ENCODE peak calls at places on chromosome 19, in four cellular contexts. One of them, this sample, is unnamed.

GRCh38 chr19:33440682-33441081 is 67.2 kb downstream of the CEBPG start:
- DNase-seq in A549: no peak
- DNase-seq in small intestine: no peak
- DNase-seq in BJ: no peak
- DNase-seq in this sample: no peak

GRCh38 chr19:19382118-19382517 is 23.4 kb upstream of the GATAD2A start:
- DNase-seq in A549: no peak
- DNase-seq in small intestine: no peak
- DNase-seq in BJ: no peak
- DNase-seq in this sample: no peak

GRCh38 chr19:46610413-46610775 is 9.3 kb downstream of the CALM3 start:
- DNase-seq in A549: no peak
- DNase-seq in small intestine: no peak
- DNase-seq in BJ: no peak
- DNase-seq in this sample: peak

GRCh38 chr19:28019901-28020300 is 1193.0 kb downstream of the UQCRFS1 start:
- DNase-seq in A549: no peak
- DNase-seq in small intestine: no peak
- DNase-seq in BJ: no peak
- DNase-seq in this sample: no peak

GRCh38 chr19:1841209-1841924 is 6.9 kb downstream of the REXO1 start:
- DNase-seq in A549: no peak
- DNase-seq in small intestine: no peak
- DNase-seq in BJ: no peak
- DNase-seq in this sample: no peak

GRCh38 chr19:1825909-1826556 is 14.0 kb upstream of the ATP8B3 start:
- DNase-seq in A549: peak
- DNase-seq in small intestine: peak
- DNase-seq in BJ: no peak
- DNase-seq in this sample: peak

GRCh38 chr19:29485293-29485692 is 40.5 kb upstream of the VSTM2B start:
- DNase-seq in A549: no peak
- DNase-seq in small intestine: no peak
- DNase-seq in BJ: no peak
- DNase-seq in this sample: no peak

GRCh38 chr19:15869109-15869555 is 28.7 kb downstream of the CYP4F2 start:
- DNase-seq in A549: peak
- DNase-seq in small intestine: peak
- DNase-seq in BJ: no peak
- DNase-seq in this sample: no peak

GRCh38 chr19:19034204-19034624 is 811 bp downstream of the ARMC6 start:
- DNase-seq in A549: peak
- DNase-seq in small intestine: peak
- DNase-seq in BJ: peak
- DNase-seq in this sample: no peak

GRCh38 chr19:13289295-13289694 is 139.1 kb downstream of the IER2 start:
- DNase-seq in A549: no peak
- DNase-seq in small intestine: no peak
- DNase-seq in BJ: no peak
- DNase-seq in this sample: no peak

GRCh38 chr19:38990949-38991697 is 15.6 kb upstream of the FBXO17 start:
- DNase-seq in A549: peak
- DNase-seq in small intestine: no peak
- DNase-seq in BJ: no peak
- DNase-seq in this sample: no peak

GRCh38 chr19:30718728-30719127 is 346.5 kb downstream of the ZNF536 start:
- DNase-seq in A549: no peak
- DNase-seq in small intestine: peak
- DNase-seq in BJ: no peak
- DNase-seq in this sample: no peak

GRCh38 chr19:12867120-12868099 is 13.8 kb downstream of the DNASE2 start:
- DNase-seq in A549: peak
- DNase-seq in small intestine: peak
- DNase-seq in BJ: no peak
- DNase-seq in this sample: no peak

GRCh38 chr19:39765091-39766076 is 13.3 kb upstream of the LEUTX start:
- DNase-seq in A549: peak
- DNase-seq in small intestine: peak
- DNase-seq in BJ: no peak
- DNase-seq in this sample: peak

GRCh38 chr19:47305309-47305751 is 4.3 kb upstream of the C5AR1 start:
- DNase-seq in A549: peak
- DNase-seq in small intestine: peak
- DNase-seq in BJ: peak
- DNase-seq in this sample: peak

GRCh38 chr19:43711751-43712355 is 4.0 kb upstream of the IRGC start:
- DNase-seq in A549: peak
- DNase-seq in small intestine: peak
- DNase-seq in BJ: no peak
- DNase-seq in this sample: no peak

GRCh38 chr19:1027020-1027952 is 878 bp downstream of the CNN2 start:
- DNase-seq in A549: no peak
- DNase-seq in small intestine: no peak
- DNase-seq in BJ: no peak
- DNase-seq in this sample: no peak

GRCh38 chr19:46356670-46357055 is 9.8 kb downstream of the PPP5C start:
- DNase-seq in A549: no peak
- DNase-seq in small intestine: no peak
- DNase-seq in BJ: no peak
- DNase-seq in this sample: no peak

DNA sequence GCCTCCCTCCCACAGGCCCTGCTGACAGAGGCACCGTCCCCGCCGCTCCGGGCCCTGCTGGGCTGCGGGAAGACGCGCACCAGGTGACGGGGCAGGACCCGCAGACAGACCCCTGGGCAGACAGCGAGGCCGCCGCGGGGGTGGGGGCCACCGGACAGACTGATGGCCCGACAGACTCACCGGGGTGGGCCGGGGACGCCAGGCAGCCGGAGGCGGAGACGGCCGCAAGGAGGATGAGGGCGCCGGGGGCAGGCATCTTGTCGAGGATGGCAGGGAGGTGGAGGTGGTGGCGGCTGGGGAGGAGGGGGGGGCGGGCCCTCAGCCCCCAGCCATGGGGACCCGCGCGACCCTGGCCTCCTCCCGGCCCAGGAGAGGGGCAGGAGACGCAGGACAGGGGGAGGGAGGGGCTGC is 309 bp downstream of the LMTK3 start:
- DNase-seq in A549: no peak
- DNase-seq in small intestine: no peak
- DNase-seq in BJ: no peak
- DNase-seq in this sample: no peak
- H3K4me3 ChIP-seq in A549: peak
- H3K4me3 ChIP-seq in small intestine: peak
- H3K4me3 ChIP-seq in BJ: no peak
- H3K4me3 ChIP-seq in this sample: no peak

GRCh38 chr19:10544753-10545251 is 1.1 kb downstream of the ATG4D start:
- DNase-seq in A549: no peak
- DNase-seq in small intestine: peak
- DNase-seq in BJ: no peak
- DNase-seq in this sample: no peak
- H3K4me3 ChIP-seq in A549: peak
- H3K4me3 ChIP-seq in small intestine: peak
- H3K4me3 ChIP-seq in BJ: peak
- H3K4me3 ChIP-seq in this sample: peak

GRCh38 chr19:5001547-5002131 is 32.7 kb downstream of the KDM4B start:
- DNase-seq in A549: peak
- DNase-seq in small intestine: peak
- DNase-seq in BJ: peak
- DNase-seq in this sample: no peak
- H3K4me3 ChIP-seq in A549: no peak
- H3K4me3 ChIP-seq in small intestine: no peak
- H3K4me3 ChIP-seq in BJ: no peak
- H3K4me3 ChIP-seq in this sample: no peak

GRCh38 chr19:51743405-51743804 is 8.3 kb downstream of the FPR1 start:
- DNase-seq in A549: no peak
- DNase-seq in small intestine: no peak
- DNase-seq in BJ: no peak
- DNase-seq in this sample: no peak
- H3K4me3 ChIP-seq in A549: no peak
- H3K4me3 ChIP-seq in small intestine: no peak
- H3K4me3 ChIP-seq in BJ: no peak
- H3K4me3 ChIP-seq in this sample: no peak

DNA sequence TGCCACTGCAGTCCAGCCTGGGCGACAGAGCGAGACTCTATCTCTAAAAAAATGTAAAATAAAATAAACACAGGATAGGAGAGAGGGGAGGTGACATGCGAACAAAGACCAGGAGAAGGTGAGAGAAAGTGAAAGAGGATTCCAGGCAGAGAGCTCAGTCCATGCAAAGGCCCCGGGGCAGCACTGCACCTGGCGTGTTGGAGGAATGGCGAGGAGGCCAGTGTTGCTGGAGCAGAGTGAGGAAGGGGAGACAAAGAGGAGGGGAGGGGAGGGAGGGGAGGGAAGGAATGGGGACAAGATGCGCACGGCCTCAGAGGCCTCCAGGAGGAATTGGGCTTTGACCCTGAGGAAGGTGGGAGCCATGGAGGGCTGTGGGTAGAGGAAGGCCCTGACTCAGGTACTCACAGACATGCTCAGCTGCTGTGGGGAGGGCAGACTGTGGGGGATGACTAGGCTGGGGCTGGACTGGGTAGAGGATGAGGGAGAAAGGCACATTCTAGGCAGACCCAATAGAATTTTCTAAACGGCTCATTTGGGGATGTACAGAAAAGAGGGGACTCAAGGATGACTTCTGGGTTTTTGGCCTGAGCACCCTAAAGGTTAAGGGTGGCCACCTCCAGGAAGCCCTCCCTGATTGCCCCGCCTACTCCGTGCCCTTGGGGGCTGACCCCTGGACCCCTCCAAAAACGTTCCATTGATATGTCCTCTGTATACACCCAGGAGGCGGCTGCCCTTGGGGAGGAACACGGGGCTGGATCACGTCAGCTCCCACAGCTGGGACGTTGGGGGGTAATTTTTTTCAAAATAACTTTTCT is 43.9 kb downstream of the PTPRS start:
- DNase-seq in A549: no peak
- DNase-seq in small intestine: no peak
- DNase-seq in BJ: no peak
- DNase-seq in this sample: no peak
- H3K4me3 ChIP-seq in A549: no peak
- H3K4me3 ChIP-seq in small intestine: no peak
- H3K4me3 ChIP-seq in BJ: no peak
- H3K4me3 ChIP-seq in this sample: no peak

GRCh38 chr19:41862445-41862986 is 2.5 kb downstream of the RPS19 start:
- DNase-seq in A549: no peak
- DNase-seq in small intestine: no peak
- DNase-seq in BJ: no peak
- DNase-seq in this sample: no peak
- H3K4me3 ChIP-seq in A549: peak
- H3K4me3 ChIP-seq in small intestine: no peak
- H3K4me3 ChIP-seq in BJ: no peak
- H3K4me3 ChIP-seq in this sample: no peak

DNA sequence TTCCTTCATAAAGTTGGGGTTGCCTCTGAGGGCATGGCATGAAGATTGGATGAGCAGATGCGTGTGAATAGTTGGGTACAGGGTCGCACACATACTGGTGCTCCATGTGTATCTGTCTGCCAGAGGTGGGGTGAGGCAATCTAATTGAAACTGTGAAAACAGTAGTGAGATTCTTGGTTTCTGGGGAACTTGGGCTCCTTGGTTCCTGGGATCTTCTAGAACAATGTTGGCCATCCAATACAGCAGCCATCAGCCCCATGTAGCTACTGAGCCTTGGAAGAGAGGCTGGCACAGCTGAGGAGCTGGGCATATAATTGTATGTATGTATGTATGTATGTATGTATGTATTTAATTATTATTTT is 616 bp downstream of the FCHO1 start:
- DNase-seq in A549: no peak
- DNase-seq in small intestine: no peak
- DNase-seq in BJ: no peak
- DNase-seq in this sample: no peak
- H3K4me3 ChIP-seq in A549: no peak
- H3K4me3 ChIP-seq in small intestine: peak
- H3K4me3 ChIP-seq in BJ: no peak
- H3K4me3 ChIP-seq in this sample: no peak

DNA sequence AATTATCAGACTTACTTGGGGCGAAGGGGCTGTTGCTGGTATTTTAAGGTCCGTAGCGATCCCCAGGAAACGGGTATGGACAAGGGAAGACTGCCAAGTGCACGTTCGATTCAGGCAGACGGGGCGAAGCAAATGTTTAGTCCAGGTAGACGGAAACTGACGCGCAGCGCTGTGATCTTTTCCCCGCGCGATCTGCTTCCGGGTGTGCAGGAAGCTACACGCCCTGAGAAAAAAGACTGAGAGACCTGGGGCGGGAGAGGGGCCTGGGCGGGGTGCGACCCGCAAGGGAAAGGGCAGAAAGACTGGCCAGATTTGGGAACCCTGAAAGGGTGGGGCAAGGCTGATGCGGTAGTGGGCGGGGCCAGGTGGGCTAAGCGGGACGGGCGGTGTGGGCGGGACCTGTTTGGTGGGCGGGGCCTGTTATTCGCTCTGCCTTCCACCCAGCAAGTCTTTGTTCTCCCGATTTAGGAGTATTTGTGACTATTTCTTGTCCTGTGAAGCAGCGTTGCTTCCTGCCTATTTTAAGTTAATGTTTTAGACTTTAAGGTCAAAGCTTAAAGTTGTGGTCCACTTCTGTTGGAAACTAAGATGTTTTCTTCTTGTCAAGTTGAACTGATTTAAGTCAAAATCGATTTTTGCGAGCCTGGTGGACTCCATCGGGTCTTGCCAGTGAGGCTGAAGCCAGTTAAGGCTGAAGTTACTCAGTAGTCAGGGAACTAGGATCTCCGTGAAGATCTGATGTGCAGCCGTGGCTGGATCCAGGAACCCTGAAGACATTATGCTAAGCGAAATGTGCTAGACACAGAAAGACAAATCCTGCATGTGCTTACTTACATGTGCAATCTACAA is at the start of gene ZNF836:
- DNase-seq in A549: peak
- DNase-seq in small intestine: peak
- DNase-seq in BJ: no peak
- DNase-seq in this sample: peak
- H3K4me3 ChIP-seq in A549: peak
- H3K4me3 ChIP-seq in small intestine: peak
- H3K4me3 ChIP-seq in BJ: peak
- H3K4me3 ChIP-seq in this sample: peak

This sample was measured in gastrocnemius medialis.